ENCODE peak calls at places on chromosome 1, in four cellular contexts. F is A549, S is GM23338, N is HepG2. R is an unnamed sample. For H3K4me1, the result is how much of the 10 kb centered on the place peaks cover.

GRCh38 chr1:193432979-193433587 is 246.7 kb upstream of the B3GALT2 start:
- DNase-seq in N (no peak), S (no peak), F (no peak), R (no peak)

GRCh38 chr1:184866991-184867788 is 107.1 kb downstream of the NIBAN1 start:
- DNase-seq in F (no peak), N (no peak), S (no peak), R (no peak)

GRCh38 chr1:168019407-168019806 is 82.5 kb upstream of the MPC2 start:
- DNase-seq in S (peak), F (no peak), N (no peak), R (no peak)

GRCh38 chr1:221335161-221336101 is 406.5 kb downstream of the DUSP10 start:
- DNase-seq in F (no peak), S (no peak), N (peak), R (no peak)

GRCh38 chr1:246961939-246962373 is 30.2 kb upstream of the AHCTF1 start:
- DNase-seq in N (no peak), F (no peak), S (no peak), R (no peak)

GRCh38 chr1:244337839-244338238 is 113.9 kb downstream of the ADSS2 start:
- DNase-seq in N (no peak), S (no peak), F (no peak), R (no peak)

GRCh38 chr1:48006318-48006717 is 9.1 kb upstream of the TRABD2B start:
- DNase-seq in N (no peak), S (no peak), F (no peak), R (no peak)

GRCh38 chr1:228236744-228237143 is 28.9 kb downstream of the OBSCN start:
- DNase-seq in N (peak), F (no peak), S (peak), R (no peak)

GRCh38 chr1:89451011-89451410 is 73.6 kb upstream of the LRRC8B start:
- DNase-seq in N (no peak), F (no peak), S (no peak), R (no peak)

GRCh38 chr1:31376374-31377134 is 3.7 kb upstream of the FABP3 start:
- DNase-seq in S (peak), N (peak), F (peak), R (no peak)

GRCh38 chr1:110673805-110674336 is 869 bp downstream of the KCNA3 start:
- DNase-seq in N (no peak), S (no peak), F (no peak), R (no peak)

DNA sequence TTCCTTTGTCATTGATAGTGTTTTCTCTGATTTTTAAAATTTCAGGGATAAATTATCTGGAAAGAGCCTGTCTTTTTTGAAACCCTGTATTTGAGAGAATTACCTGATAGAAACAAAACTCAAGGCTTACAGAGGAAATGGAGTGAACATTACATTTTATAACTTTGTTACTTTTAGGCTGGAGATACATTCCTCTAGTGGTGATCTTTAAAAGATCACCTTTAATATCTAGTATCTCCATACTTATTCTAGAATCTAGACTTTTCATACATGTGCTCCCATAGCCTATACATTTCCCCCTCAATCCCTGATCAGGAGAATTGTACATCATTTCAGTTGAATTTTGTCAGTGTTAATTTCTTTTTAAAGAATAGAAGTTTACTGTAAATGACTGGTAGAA is 33.6 kb downstream of the RASAL2 start:
- DNase-seq in F (no peak), N (no peak), S (no peak), R (no peak)
- H3K4me1 ChIP-seq in F (under half), N (under half), S (under half), R (under half)

GRCh38 chr1:206012086-206012859 is 9.1 kb upstream of the RAB7B start:
- DNase-seq in N (peak), S (peak), F (no peak), R (no peak)
- H3K4me3 ChIP-seq in N (no peak), S (no peak), F (no peak), R (no peak)

GRCh38 chr1:96370752-96371151 is 350.8 kb upstream of the PTBP2 start:
- DNase-seq in N (no peak), S (no peak), F (no peak), R (no peak)
- TF ChIP-seq REST in N (no peak), S (no peak), F (no peak), R (no peak)

GRCh38 chr1:205287723-205288122 is 33.8 kb downstream of the NUAK2 start:
- DNase-seq in F (no peak), N (no peak), S (no peak), R (no peak)
- H3K4me1 ChIP-seq in F (half or more), N (half or more), S (under half), R (under half)

DNA sequence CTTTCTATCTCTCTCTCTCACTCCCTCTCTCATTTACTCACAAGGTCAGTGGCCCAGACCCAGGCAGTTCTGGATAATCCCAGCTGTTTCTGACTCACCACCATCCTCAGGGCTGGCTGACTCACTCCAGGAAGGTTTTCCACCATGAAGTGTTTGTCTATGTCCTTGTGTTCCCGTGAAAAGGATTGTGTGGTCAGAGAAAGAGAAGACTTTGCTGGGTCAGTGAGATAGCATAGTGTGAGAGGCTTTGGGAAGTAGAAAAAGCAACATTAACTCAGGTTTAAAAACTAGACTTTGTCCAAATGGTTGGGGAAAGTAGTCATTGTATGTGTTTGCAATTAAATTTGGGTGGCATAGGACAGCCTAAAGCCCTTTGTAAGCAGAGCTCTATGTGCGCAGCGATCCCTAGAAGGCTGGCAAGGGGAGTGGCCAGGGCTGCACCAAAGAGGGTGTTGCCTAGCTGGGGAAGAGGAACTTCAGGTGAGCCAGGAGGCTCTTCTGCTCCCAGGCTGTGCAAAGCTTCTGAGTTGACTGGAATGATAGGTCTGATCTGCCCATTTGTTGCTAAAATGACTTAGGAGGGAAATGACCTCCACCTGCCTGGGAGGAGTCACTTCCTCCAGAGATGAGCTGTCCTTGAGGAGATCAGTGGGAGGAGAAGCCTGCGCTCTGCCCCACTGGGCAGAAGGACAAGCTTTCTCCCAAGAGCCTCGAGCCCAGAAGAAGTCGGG is 4.9 kb upstream of the CAPN2 start:
- DNase-seq in S (peak), N (peak), F (peak), R (peak)
- H3K4me3 ChIP-seq in S (no peak), N (no peak), F (peak), R (peak)

GRCh38 chr1:10472220-10473144 is at the start of gene DFFA:
- DNase-seq in N (peak), S (peak), F (peak), R (peak)
- TF ChIP-seq REST in N (no peak), S (no peak), F (peak), R (no peak)